ENCODE peak calls at places on chromosome 17, in four cellular contexts. L, B, K and C are unnamed samples.

GRCh38 chr17:31552568-31552967 is 161.1 kb downstream of the RAB11FIP4 start:
- DNase-seq in L (no peak), B (no peak), K (no peak), C (no peak)

GRCh38 chr17:40857535-40857934 is 9.5 kb downstream of the KRT12 start:
- DNase-seq in L (no peak), B (no peak), K (peak; percentile 67), C (no peak)

GRCh38 chr17:72189781-72190593 is 69.2 kb downstream of the SOX9 start:
- DNase-seq in L (no peak), B (no peak), K (no peak), C (no peak)

GRCh38 chr17:59668816-59669215 is 38.4 kb downstream of the PTRH2 start:
- DNase-seq in L (peak; percentile 93), B (no peak), K (peak; percentile 94), C (no peak)

GRCh38 chr17:72378414-72379395 is 257.9 kb downstream of the SOX9 start:
- DNase-seq in L (no peak), B (peak; percentile 41), K (no peak), C (no peak)

GRCh38 chr17:10061131-10061581 is 137.2 kb downstream of the GAS7 start:
- DNase-seq in L (no peak), B (no peak), K (peak; percentile 83), C (no peak)

GRCh38 chr17:36849871-36850348 is 87.4 kb upstream of the LHX1 start:
- DNase-seq in L (peak; percentile 25), B (peak; percentile 40), K (peak; percentile 66), C (no peak)

GRCh38 chr17:8123695-8124349 is at the start of gene HES7:
- DNase-seq in L (peak; percentile 4), B (peak; percentile 82), K (peak; percentile 44), C (no peak)

GRCh38 chr17:68006797-68007196 is 10.5 kb upstream of the C17orf58 start:
- DNase-seq in L (no peak), B (no peak), K (no peak), C (no peak)

GRCh38 chr17:48728232-48729231 is at the start of gene HOXB13:
- DNase-seq in L (peak; percentile 94), B (peak; percentile 74), K (peak; percentile 70), C (peak; percentile 41)

GRCh38 chr17:44331249-44331760 is 6.7 kb upstream of the SLC25A39 start:
- DNase-seq in L (peak; percentile 97), B (peak; percentile 89), K (peak; percentile 72), C (peak; percentile 90)

GRCh38 chr17:67635688-67636087 is 82.0 kb upstream of the NOL11 start:
- DNase-seq in L (no peak), B (no peak), K (no peak), C (no peak)

GRCh38 chr17:36500745-36501225 is 14.3 kb downstream of the ZNHIT3 start:
- DNase-seq in L (no peak), B (no peak), K (no peak), C (no peak)

GRCh38 chr17:48296453-48296852 is 133.6 kb downstream of the SKAP1 start:
- DNase-seq in L (no peak), B (no peak), K (no peak), C (no peak)

GRCh38 chr17:19646788-19647696 is 1.5 kb upstream of the ALDH3A2 start:
- DNase-seq in L (peak; percentile 81), B (peak; percentile 21), K (peak; percentile 55), C (no peak)

GRCh38 chr17:62592305-62593099 is 35.0 kb upstream of the MRC2 start:
- DNase-seq in L (peak; percentile 83), B (no peak), K (peak; percentile 7), C (no peak)

GRCh38 chr17:31391496-31391949 is at the start of gene RAB11FIP4:
- DNase-seq in L (no peak), B (peak; percentile 81), K (peak; percentile 34), C (no peak)

GRCh38 chr17:17913695-17914332 is 58.4 kb downstream of the TOM1L2 start:
- DNase-seq in L (peak; percentile 96), B (peak; percentile 37), K (peak; percentile 92), C (peak; percentile 82)

DNA sequence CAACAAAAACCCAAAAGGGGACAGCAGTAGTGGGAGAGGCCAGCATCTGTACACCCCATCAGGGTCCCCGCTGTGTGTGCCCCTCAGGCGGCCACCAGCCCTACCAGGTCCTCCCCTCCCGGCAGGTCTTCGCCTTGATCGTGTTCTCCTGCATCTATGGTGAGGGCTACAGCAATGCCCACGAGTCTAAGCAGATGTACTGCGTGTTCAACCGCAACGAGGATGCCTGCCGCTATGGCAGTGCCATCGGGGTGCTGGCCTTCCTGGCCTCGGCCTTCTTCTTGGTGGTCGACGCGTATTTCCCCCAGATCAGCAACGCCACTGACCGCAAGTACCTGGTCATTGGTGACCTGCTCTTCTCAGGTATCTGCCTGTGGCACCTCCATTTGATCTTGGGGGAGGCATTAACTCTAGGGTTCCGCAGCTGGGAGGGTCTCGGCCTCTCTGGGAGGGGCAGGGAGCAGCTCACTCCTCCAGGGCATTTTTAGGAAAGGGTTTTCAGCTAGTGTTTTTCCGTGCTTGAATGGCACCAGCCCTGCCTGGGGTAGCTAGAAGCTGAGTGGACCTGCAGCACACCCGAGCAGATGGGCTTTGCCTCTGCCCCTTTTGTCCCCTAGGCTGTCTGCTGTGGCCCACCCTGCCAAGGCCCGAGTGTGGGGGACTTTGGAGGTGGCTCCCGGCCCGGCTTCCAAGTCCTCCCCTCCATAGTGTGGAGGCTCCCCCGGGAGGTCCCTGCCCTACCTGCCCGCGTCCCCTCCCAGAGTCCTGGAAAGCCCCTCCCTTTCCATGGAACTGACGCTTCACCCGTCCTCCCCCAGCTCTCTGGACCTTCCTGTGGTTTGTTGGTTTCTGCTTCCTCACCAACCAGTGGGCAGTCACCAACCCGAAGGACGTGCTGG is 2.6 kb downstream of the SYNGR2 start:
- DNase-seq in L (no peak), B (no peak), K (no peak), C (no peak)
- H3K4me1 ChIP-seq in L (peaks cover 20% of the 10 kb centered on the region), B (peaks cover 9% of the 10 kb centered on the region), K (no peaks in the 10 kb centered on the region), C (peaks cover 65% of the 10 kb centered on the region)

GRCh38 chr17:27446569-27447301 is 9.5 kb upstream of the KSR1 start:
- DNase-seq in L (peak; percentile 84), B (no peak), K (peak; percentile 87), C (no peak)
- TF ChIP-seq EZH2phosphoT487 in L (no peak), B (no peak), K (peak; percentile 57), C (no peak)

GRCh38 chr17:57484081-57484666 is 227.9 kb downstream of the MSI2 start:
- DNase-seq in L (no peak), B (no peak), K (peak; percentile 74), C (no peak)

GRCh38 chr17:57485916-57486315 is 229.6 kb downstream of the MSI2 start:
- DNase-seq in L (no peak), B (no peak), K (no peak), C (no peak)

GRCh38 chr17:57486416-57486815 is 230.1 kb downstream of the MSI2 start:
- DNase-seq in L (no peak), B (no peak), K (no peak), C (no peak)

GRCh38 chr17:57485566-57485865 is 229.2 kb downstream of the MSI2 start:
- DNase-seq in L (no peak), B (no peak), K (no peak), C (no peak)

DNA sequence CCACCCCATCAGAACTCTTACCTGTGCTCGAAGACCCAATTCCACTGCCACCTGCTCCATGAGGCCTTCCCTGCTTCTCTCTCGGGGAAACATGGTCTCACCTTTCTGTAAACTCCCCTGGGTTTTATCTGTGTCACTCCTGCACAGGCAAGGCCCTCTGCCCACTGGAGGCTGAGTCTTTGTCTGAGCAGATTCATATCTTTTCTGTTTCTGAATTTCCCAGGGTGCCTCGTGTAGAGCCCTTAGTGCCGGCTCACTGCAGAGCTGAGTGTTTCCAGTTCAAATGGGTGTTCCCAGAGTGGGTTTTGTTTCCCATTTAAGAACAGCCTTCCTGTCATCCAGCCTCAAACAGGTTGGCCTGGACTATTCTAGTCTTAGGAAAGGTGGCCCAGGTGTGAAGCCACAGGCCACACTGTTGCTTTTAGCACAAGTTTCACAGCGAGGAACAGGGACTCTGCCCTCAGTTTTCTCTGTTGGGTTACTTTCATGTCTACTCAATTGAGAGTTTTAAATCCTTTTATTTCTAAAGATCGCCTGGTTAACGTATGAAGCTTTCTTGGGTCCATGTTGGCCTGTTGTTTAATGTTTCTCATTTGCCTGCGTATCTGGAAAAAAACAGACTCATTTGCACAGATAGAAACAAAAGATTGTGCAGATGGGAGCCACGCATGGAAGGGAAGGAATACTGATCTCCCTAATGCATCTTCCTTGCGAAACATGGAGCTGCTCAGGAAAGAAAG is 228.7 kb downstream of the MSI2 start:
- DNase-seq in L (no peak), B (no peak), K (no peak), C (peak; percentile 67)
- H3K9ac ChIP-seq in L (no peak overlapping the region), B (no peak overlapping the region), K (peak overlapping the region; percentile 0), C (peak overlapping the region; percentile 11)

DNA sequence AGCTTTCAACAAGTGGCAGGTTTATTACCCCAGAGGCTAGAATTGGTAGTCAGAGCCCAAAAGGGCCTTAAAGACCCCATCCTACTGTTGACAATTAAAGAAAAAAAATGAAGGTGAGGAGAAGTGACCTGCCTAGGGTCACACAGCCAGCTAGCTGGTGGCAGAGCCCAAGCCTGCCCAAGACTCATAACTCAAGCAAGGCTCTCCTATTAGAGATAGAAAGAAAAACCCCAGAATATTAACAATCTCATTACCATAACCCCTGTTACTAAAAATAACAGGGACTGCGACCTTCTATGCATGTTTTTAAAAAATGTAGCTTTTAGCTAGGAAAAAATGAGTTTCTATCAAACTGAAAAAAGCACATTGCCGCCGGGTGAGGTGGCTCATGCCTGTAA is 14.0 kb downstream of the HSPB9 start:
- DNase-seq in L (no peak), B (no peak), K (no peak), C (no peak)
- H3K4me1 ChIP-seq in L (no peaks in the 10 kb centered on the region), B (no peaks in the 10 kb centered on the region), K (peaks cover 46% of the 10 kb centered on the region), C (peaks cover 27% of the 10 kb centered on the region)

GRCh38 chr17:82503094-82503727 is 16.3 kb upstream of the FOXK2 start:
- DNase-seq in L (no peak), B (no peak), K (no peak), C (no peak)

GRCh38 chr17:82503728-82504308 is 15.7 kb upstream of the FOXK2 start:
- DNase-seq in L (no peak), B (no peak), K (no peak), C (no peak)

GRCh38 chr17:82507631-82508175 is 11.8 kb upstream of the FOXK2 start:
- DNase-seq in L (no peak), B (no peak), K (no peak), C (no peak)

GRCh38 chr17:82502207-82502606 is 17.3 kb upstream of the FOXK2 start:
- DNase-seq in L (no peak), B (no peak), K (peak; percentile 75), C (no peak)

GRCh38 chr17:82505296-82505695 is 14.2 kb upstream of the FOXK2 start:
- DNase-seq in L (no peak), B (no peak), K (no peak), C (no peak)
- TF ChIP-seq EZH2phosphoT487 in L (no peak), B (no peak), K (no peak), C (no peak)

DNA sequence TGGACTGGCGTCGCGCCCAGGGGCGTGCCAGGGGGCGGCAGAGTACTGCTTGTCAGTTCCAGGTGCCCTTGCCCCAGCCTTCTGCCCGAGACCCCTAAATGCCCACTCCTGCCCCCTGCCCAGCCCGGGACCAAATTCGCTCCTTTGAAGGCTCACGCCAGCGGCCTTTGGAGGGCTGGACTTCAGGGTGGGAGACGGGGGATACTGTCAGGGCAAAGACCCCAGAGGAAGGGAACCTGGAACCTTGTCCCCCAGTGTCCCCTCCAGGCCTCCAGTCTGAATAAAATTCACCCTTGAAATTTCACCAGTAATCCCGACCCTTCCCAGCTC is 737 bp downstream of the OTOP3 start:
- DNase-seq in L (no peak), B (no peak), K (no peak), C (no peak)
- H3K9ac ChIP-seq in L (no peak overlapping the region), B (no peak overlapping the region), K (no peak overlapping the region), C (no peak overlapping the region)

GRCh38 chr17:78892520-78892919 is 10.5 kb downstream of the CEP295NL start:
- DNase-seq in L (no peak), B (no peak), K (no peak), C (no peak)
- H3K4me1 ChIP-seq in L (no peaks in the 10 kb centered on the region), B (no peaks in the 10 kb centered on the region), K (peaks cover 14% of the 10 kb centered on the region), C (peaks cover 53% of the 10 kb centered on the region)